ENCODE peak calls at places on chromosomes 16 and 17, in ten cellular contexts. One of them, this sample, is unnamed.
A peak's percentile ranks its signal among the peaks of the same experiment; 100 is the strongest.

GRCh38 chr16:85955566-85955965 is 56.6 kb downstream of the IRF8 start:
- DNase-seq in lower leg skin: no peak
- DNase-seq in psoas muscle: no peak
- DNase-seq in prostate gland: no peak
- DNase-seq in heart right ventricle: no peak
- DNase-seq in mucosa of descending colon: no peak
- DNase-seq in neural progenitor cell: no peak
- DNase-seq in breast epithelium: no peak
- DNase-seq in K562: no peak
- DNase-seq in body of pancreas: no peak
- DNase-seq in this sample: no peak

GRCh38 chr16:30494028-30494427 is 21.5 kb downstream of the ITGAL start:
- DNase-seq in prostate gland: no peak
- DNase-seq in lower leg skin: no peak
- DNase-seq in body of pancreas: no peak
- DNase-seq in mucosa of descending colon: no peak
- DNase-seq in breast epithelium: no peak
- DNase-seq in psoas muscle: no peak
- DNase-seq in heart right ventricle: no peak
- DNase-seq in neural progenitor cell: no peak
- DNase-seq in K562: no peak
- DNase-seq in this sample: no peak

GRCh38 chr17:55889271-55889670 is 138.4 kb downstream of the PCTP start:
- DNase-seq in body of pancreas: no peak
- DNase-seq in breast epithelium: no peak
- DNase-seq in psoas muscle: no peak
- DNase-seq in neural progenitor cell: no peak
- DNase-seq in prostate gland: no peak
- DNase-seq in heart right ventricle: no peak
- DNase-seq in K562: no peak
- DNase-seq in mucosa of descending colon: no peak
- DNase-seq in lower leg skin: no peak
- DNase-seq in this sample: no peak

GRCh38 chr17:79993390-79994221 is 42.1 kb downstream of the TBC1D16 start:
- DNase-seq in body of pancreas: peak; percentile 77
- DNase-seq in lower leg skin: peak; percentile 86
- DNase-seq in K562: no peak
- DNase-seq in prostate gland: peak; percentile 64
- DNase-seq in heart right ventricle: peak; percentile 81
- DNase-seq in mucosa of descending colon: peak; percentile 72
- DNase-seq in breast epithelium: peak; percentile 80
- DNase-seq in psoas muscle: peak; percentile 92
- DNase-seq in neural progenitor cell: peak; percentile 32
- DNase-seq in this sample: peak; percentile 98

GRCh38 chr17:32827227-32827626 is 49.7 kb downstream of the MYO1D start:
- DNase-seq in prostate gland: no peak
- DNase-seq in lower leg skin: no peak
- DNase-seq in psoas muscle: no peak
- DNase-seq in breast epithelium: no peak
- DNase-seq in K562: no peak
- DNase-seq in body of pancreas: no peak
- DNase-seq in neural progenitor cell: no peak
- DNase-seq in heart right ventricle: no peak
- DNase-seq in mucosa of descending colon: no peak
- DNase-seq in this sample: no peak

GRCh38 chr16:2530629-2531318 is 434 bp downstream of the CEMP1 start:
- DNase-seq in neural progenitor cell: no peak
- DNase-seq in lower leg skin: no peak
- DNase-seq in prostate gland: no peak
- DNase-seq in body of pancreas: no peak
- DNase-seq in K562: no peak
- DNase-seq in mucosa of descending colon: peak; percentile 57
- DNase-seq in psoas muscle: peak; percentile 55
- DNase-seq in breast epithelium: no peak
- DNase-seq in heart right ventricle: no peak
- DNase-seq in this sample: no peak

GRCh38 chr16:10906914-10907756 is 30.1 kb downstream of the CIITA start:
- DNase-seq in psoas muscle: no peak
- DNase-seq in neural progenitor cell: no peak
- DNase-seq in mucosa of descending colon: no peak
- DNase-seq in lower leg skin: no peak
- DNase-seq in body of pancreas: no peak
- DNase-seq in prostate gland: no peak
- DNase-seq in heart right ventricle: peak; percentile 70
- DNase-seq in K562: no peak
- DNase-seq in breast epithelium: no peak
- DNase-seq in this sample: no peak

GRCh38 chr17:1227917-1228751 is 42.1 kb upstream of the BHLHA9 start:
- DNase-seq in psoas muscle: peak; percentile 73
- DNase-seq in breast epithelium: no peak
- DNase-seq in lower leg skin: no peak
- DNase-seq in mucosa of descending colon: peak; percentile 70
- DNase-seq in body of pancreas: peak; percentile 40
- DNase-seq in K562: no peak
- DNase-seq in prostate gland: no peak
- DNase-seq in neural progenitor cell: peak; percentile 52
- DNase-seq in heart right ventricle: peak; percentile 55
- DNase-seq in this sample: no peak

GRCh38 chr16:8740775-8741355 is 56.6 kb downstream of the TMEM186 start:
- DNase-seq in heart right ventricle: no peak
- DNase-seq in body of pancreas: peak; percentile 87
- DNase-seq in breast epithelium: no peak
- DNase-seq in mucosa of descending colon: peak; percentile 36
- DNase-seq in prostate gland: peak; percentile 34
- DNase-seq in K562: no peak
- DNase-seq in lower leg skin: no peak
- DNase-seq in neural progenitor cell: no peak
- DNase-seq in psoas muscle: no peak
- DNase-seq in this sample: no peak

GRCh38 chr17:31048780-31049179 is 46.0 kb upstream of the NF1 start:
- DNase-seq in breast epithelium: no peak
- DNase-seq in body of pancreas: no peak
- DNase-seq in heart right ventricle: no peak
- DNase-seq in neural progenitor cell: no peak
- DNase-seq in K562: no peak
- DNase-seq in mucosa of descending colon: no peak
- DNase-seq in lower leg skin: no peak
- DNase-seq in prostate gland: no peak
- DNase-seq in psoas muscle: no peak
- DNase-seq in this sample: no peak

GRCh38 chr16:70267516-70267915 is 15.8 kb upstream of the EXOSC6 start:
- DNase-seq in breast epithelium: no peak
- DNase-seq in prostate gland: no peak
- DNase-seq in lower leg skin: no peak
- DNase-seq in body of pancreas: peak; percentile 28
- DNase-seq in heart right ventricle: no peak
- DNase-seq in psoas muscle: peak; percentile 26
- DNase-seq in mucosa of descending colon: peak; percentile 45
- DNase-seq in neural progenitor cell: peak; percentile 70
- DNase-seq in K562: peak; percentile 36
- DNase-seq in this sample: peak; percentile 66

GRCh38 chr16:68991075-68991474 is 114.4 kb upstream of the HAS3 start:
- DNase-seq in prostate gland: no peak
- DNase-seq in heart right ventricle: no peak
- DNase-seq in mucosa of descending colon: no peak
- DNase-seq in neural progenitor cell: no peak
- DNase-seq in K562: no peak
- DNase-seq in breast epithelium: no peak
- DNase-seq in lower leg skin: no peak
- DNase-seq in body of pancreas: no peak
- DNase-seq in psoas muscle: no peak
- DNase-seq in this sample: no peak

GRCh38 chr16:46765050-46765449 is 16.9 kb upstream of the MYLK3 start:
- DNase-seq in lower leg skin: no peak
- DNase-seq in prostate gland: no peak
- DNase-seq in heart right ventricle: no peak
- DNase-seq in psoas muscle: no peak
- DNase-seq in mucosa of descending colon: no peak
- DNase-seq in breast epithelium: no peak
- DNase-seq in neural progenitor cell: no peak
- DNase-seq in body of pancreas: no peak
- DNase-seq in K562: no peak
- DNase-seq in this sample: no peak

GRCh38 chr17:45149669-45150603 is 1.7 kb downstream of the HEXIM1 start:
- DNase-seq in mucosa of descending colon: peak; percentile 80
- DNase-seq in prostate gland: peak; percentile 68
- DNase-seq in lower leg skin: peak; percentile 75
- DNase-seq in breast epithelium: peak; percentile 74
- DNase-seq in body of pancreas: peak; percentile 76
- DNase-seq in heart right ventricle: peak; percentile 73
- DNase-seq in neural progenitor cell: peak; percentile 66
- DNase-seq in K562: no peak
- DNase-seq in psoas muscle: peak; percentile 84
- DNase-seq in this sample: peak; percentile 58

GRCh38 chr17:65346166-65346565 is 209.0 kb downstream of the RGS9 start:
- DNase-seq in heart right ventricle: no peak
- DNase-seq in lower leg skin: no peak
- DNase-seq in psoas muscle: no peak
- DNase-seq in neural progenitor cell: no peak
- DNase-seq in K562: no peak
- DNase-seq in body of pancreas: no peak
- DNase-seq in prostate gland: no peak
- DNase-seq in mucosa of descending colon: no peak
- DNase-seq in breast epithelium: no peak
- DNase-seq in this sample: no peak

GRCh38 chr16:21626659-21627277 is 25.6 kb downstream of the IGSF6 start:
- DNase-seq in K562: no peak
- DNase-seq in neural progenitor cell: no peak
- DNase-seq in psoas muscle: no peak
- DNase-seq in breast epithelium: no peak
- DNase-seq in prostate gland: no peak
- DNase-seq in mucosa of descending colon: no peak
- DNase-seq in heart right ventricle: no peak
- DNase-seq in body of pancreas: peak; percentile 34
- DNase-seq in lower leg skin: peak; percentile 71
- DNase-seq in this sample: no peak

GRCh38 chr16:70438325-70438982 is 446 bp downstream of the ST3GAL2 start:
- DNase-seq in mucosa of descending colon: peak; percentile 62
- DNase-seq in K562: peak; percentile 52
- DNase-seq in breast epithelium: no peak
- DNase-seq in psoas muscle: peak; percentile 75
- DNase-seq in lower leg skin: no peak
- DNase-seq in body of pancreas: no peak
- DNase-seq in neural progenitor cell: no peak
- DNase-seq in heart right ventricle: peak; percentile 48
- DNase-seq in prostate gland: no peak
- DNase-seq in this sample: no peak

GRCh38 chr16:54178491-54178976 is 108.1 kb downstream of the IRX3 start:
- DNase-seq in lower leg skin: no peak
- DNase-seq in body of pancreas: peak; percentile 39
- DNase-seq in psoas muscle: no peak
- DNase-seq in breast epithelium: no peak
- DNase-seq in neural progenitor cell: peak; percentile 29
- DNase-seq in K562: no peak
- DNase-seq in prostate gland: no peak
- DNase-seq in mucosa of descending colon: no peak
- DNase-seq in heart right ventricle: no peak
- DNase-seq in this sample: peak; percentile 37

GRCh38 chr17:60422162-60422665 is at the start of gene CHCT1:
- DNase-seq in breast epithelium: no peak
- DNase-seq in K562: no peak
- DNase-seq in body of pancreas: no peak
- DNase-seq in heart right ventricle: peak; percentile 17
- DNase-seq in mucosa of descending colon: peak; percentile 34
- DNase-seq in prostate gland: no peak
- DNase-seq in neural progenitor cell: no peak
- DNase-seq in lower leg skin: no peak
- DNase-seq in psoas muscle: no peak
- DNase-seq in this sample: no peak

GRCh38 chr16:17251496-17251895 is 219.3 kb downstream of the XYLT1 start:
- DNase-seq in breast epithelium: no peak
- DNase-seq in psoas muscle: no peak
- DNase-seq in mucosa of descending colon: no peak
- DNase-seq in neural progenitor cell: no peak
- DNase-seq in K562: no peak
- DNase-seq in body of pancreas: no peak
- DNase-seq in heart right ventricle: no peak
- DNase-seq in prostate gland: no peak
- DNase-seq in lower leg skin: no peak
- DNase-seq in this sample: no peak

GRCh38 chr16:57937861-57938260 is 33.1 kb downstream of the CNGB1 start:
- DNase-seq in neural progenitor cell: no peak
- DNase-seq in lower leg skin: no peak
- DNase-seq in mucosa of descending colon: no peak
- DNase-seq in breast epithelium: no peak
- DNase-seq in body of pancreas: no peak
- DNase-seq in heart right ventricle: no peak
- DNase-seq in psoas muscle: no peak
- DNase-seq in prostate gland: no peak
- DNase-seq in K562: no peak
- DNase-seq in this sample: no peak

GRCh38 chr17:38874505-38875419 is 4.9 kb downstream of the LASP1 start:
- DNase-seq in body of pancreas: no peak
- DNase-seq in breast epithelium: no peak
- DNase-seq in psoas muscle: no peak
- DNase-seq in mucosa of descending colon: no peak
- DNase-seq in lower leg skin: no peak
- DNase-seq in prostate gland: no peak
- DNase-seq in K562: no peak
- DNase-seq in heart right ventricle: no peak
- DNase-seq in neural progenitor cell: no peak
- DNase-seq in this sample: no peak
- H3K4me3 ChIP-seq in body of pancreas: no peak overlapping the region
- H3K4me3 ChIP-seq in breast epithelium: peak overlapping the region; percentile 9
- H3K4me3 ChIP-seq in psoas muscle: no peak overlapping the region
- H3K4me3 ChIP-seq in mucosa of descending colon: no peak overlapping the region
- H3K4me3 ChIP-seq in lower leg skin: no peak overlapping the region
- H3K4me3 ChIP-seq in prostate gland: no peak overlapping the region
- H3K4me3 ChIP-seq in K562: no peak overlapping the region
- H3K4me3 ChIP-seq in heart right ventricle: no peak overlapping the region
- H3K4me3 ChIP-seq in neural progenitor cell: no peak overlapping the region
- H3K4me3 ChIP-seq in this sample: no peak overlapping the region

GRCh38 chr17:58517378-58517927 is 3.0 kb upstream of the MTMR4 start:
- DNase-seq in lower leg skin: no peak
- DNase-seq in mucosa of descending colon: no peak
- DNase-seq in heart right ventricle: no peak
- DNase-seq in neural progenitor cell: no peak
- DNase-seq in body of pancreas: no peak
- DNase-seq in prostate gland: no peak
- DNase-seq in breast epithelium: no peak
- DNase-seq in K562: no peak
- DNase-seq in psoas muscle: no peak
- DNase-seq in this sample: no peak
- TF ChIP-seq CTCF in lower leg skin: no peak
- TF ChIP-seq CTCF in mucosa of descending colon: no peak
- TF ChIP-seq CTCF in heart right ventricle: no peak
- TF ChIP-seq CTCF in neural progenitor cell: no peak
- TF ChIP-seq CTCF in body of pancreas: no peak
- TF ChIP-seq CTCF in prostate gland: no peak
- TF ChIP-seq CTCF in breast epithelium: no peak
- TF ChIP-seq CTCF in K562: no peak
- TF ChIP-seq CTCF in psoas muscle: no peak
- TF ChIP-seq CTCF in this sample: no peak

GRCh38 chr16:81755915-81756644 is 23.0 kb upstream of the PLCG2 start:
- DNase-seq in neural progenitor cell: no peak
- DNase-seq in mucosa of descending colon: no peak
- DNase-seq in prostate gland: no peak
- DNase-seq in lower leg skin: no peak
- DNase-seq in psoas muscle: peak; percentile 53
- DNase-seq in K562: no peak
- DNase-seq in heart right ventricle: no peak
- DNase-seq in body of pancreas: no peak
- DNase-seq in breast epithelium: no peak
- DNase-seq in this sample: no peak
- H3K4me3 ChIP-seq in neural progenitor cell: no peak overlapping the region
- H3K4me3 ChIP-seq in mucosa of descending colon: no peak overlapping the region
- H3K4me3 ChIP-seq in prostate gland: no peak overlapping the region
- H3K4me3 ChIP-seq in lower leg skin: no peak overlapping the region
- H3K4me3 ChIP-seq in psoas muscle: no peak overlapping the region
- H3K4me3 ChIP-seq in K562: no peak overlapping the region
- H3K4me3 ChIP-seq in heart right ventricle: no peak overlapping the region
- H3K4me3 ChIP-seq in body of pancreas: no peak overlapping the region
- H3K4me3 ChIP-seq in breast epithelium: no peak overlapping the region
- H3K4me3 ChIP-seq in this sample: no peak overlapping the region

GRCh38 chr17:9291912-9292562 is 270.7 kb downstream of the NTN1 start:
- DNase-seq in K562: peak; percentile 20
- DNase-seq in breast epithelium: peak; percentile 55
- DNase-seq in mucosa of descending colon: peak; percentile 56
- DNase-seq in heart right ventricle: peak; percentile 36
- DNase-seq in lower leg skin: no peak
- DNase-seq in prostate gland: peak; percentile 46
- DNase-seq in psoas muscle: peak; percentile 54
- DNase-seq in body of pancreas: peak; percentile 37
- DNase-seq in neural progenitor cell: peak; percentile 44
- DNase-seq in this sample: no peak
- TF ChIP-seq CTCF in K562: peak; percentile 49
- TF ChIP-seq CTCF in breast epithelium: peak; percentile 70
- TF ChIP-seq CTCF in mucosa of descending colon: peak; percentile 55
- TF ChIP-seq CTCF in heart right ventricle: peak; percentile 81
- TF ChIP-seq CTCF in lower leg skin: no peak
- TF ChIP-seq CTCF in prostate gland: peak; percentile 88
- TF ChIP-seq CTCF in psoas muscle: peak; percentile 75
- TF ChIP-seq CTCF in body of pancreas: peak; percentile 57
- TF ChIP-seq CTCF in neural progenitor cell: peak; percentile 73
- TF ChIP-seq CTCF in this sample: peak; percentile 60

This sample was measured in Caco-2.